ENCODE peak calls at places on chromosomes 13 and 19, in eight cellular contexts. B, C, W, S, T, R, Z and I are unnamed samples.

GRCh38 chr13:50527612-50528509 is 315.6 kb downstream of the DLEU7 start:
- DNase-seq in B (no peak), C (no peak), W (no peak), S (no peak), T (no peak), R (no peak), Z (no peak), I (no peak)

GRCh38 chr19:18233224-18233825 is 7.1 kb upstream of the PDE4C start:
- DNase-seq in B (peak; percentile 38), C (peak; percentile 45), W (no peak), S (no peak), T (peak; percentile 34), R (peak; percentile 93), Z (peak; percentile 83), I (no peak)

GRCh38 chr13:112744306-112745021 is 54.6 kb downstream of the ATP11A start:
- DNase-seq in B (no peak), C (no peak), W (no peak), S (no peak), T (no peak), R (no peak), Z (no peak), I (no peak)

GRCh38 chr13:70959376-70959775 is 851.1 kb upstream of the KLHL1 start:
- DNase-seq in B (no peak), C (no peak), W (no peak), S (no peak), T (no peak), R (no peak), Z (no peak), I (no peak)

GRCh38 chr19:31717316-31717715 is 368.1 kb upstream of the TSHZ3 start:
- DNase-seq in B (no peak), C (no peak), W (no peak), S (no peak), T (no peak), R (no peak), Z (no peak), I (no peak)

GRCh38 chr13:95793018-95793555 is 116.1 kb downstream of the DNAJC3 start:
- DNase-seq in B (no peak), C (no peak), W (no peak), S (no peak), T (no peak), R (no peak), Z (no peak), I (no peak)

GRCh38 chr13:107025991-107026390 is 458.1 kb upstream of the ARGLU1 start:
- DNase-seq in B (no peak), C (no peak), W (no peak), S (no peak), T (no peak), R (no peak), Z (no peak), I (peak; percentile 54)

GRCh38 chr13:34878354-34878753 is 63.7 kb upstream of the NBEA start:
- DNase-seq in B (no peak), C (no peak), W (no peak), S (no peak), T (peak; percentile 21), R (no peak), Z (no peak), I (no peak)

GRCh38 chr19:14368011-14368513 is 13.2 kb upstream of the ADGRE5 start:
- DNase-seq in B (no peak), C (no peak), W (no peak), S (no peak), T (no peak), R (no peak), Z (no peak), I (no peak)

GRCh38 chr13:90485441-90485840 is 862.0 kb upstream of the MIR17HG start:
- DNase-seq in B (no peak), C (no peak), W (no peak), S (no peak), T (no peak), R (no peak), Z (no peak), I (no peak)

GRCh38 chr19:46634045-46634655 is 1.9 kb downstream of the GNG8 start:
- DNase-seq in B (peak; percentile 97), C (peak; percentile 96), W (peak; percentile 96), S (peak; percentile 87), T (peak; percentile 75), R (peak; percentile 96), Z (peak; percentile 90), I (peak; percentile 91)

GRCh38 chr19:58577581-58578429 is 4.7 kb upstream of the MZF1 start:
- DNase-seq in B (no peak), C (no peak), W (peak; percentile 45), S (no peak), T (no peak), R (no peak), Z (no peak), I (no peak)

GRCh38 chr19:55550321-55550650 is 4.9 kb upstream of the SBK3 start:
- DNase-seq in B (no peak), C (no peak), W (no peak), S (no peak), T (no peak), R (peak; percentile 83), Z (no peak), I (no peak)

GRCh38 chr13:23898101-23898500 is 799 bp upstream of the C1QTNF9B start:
- DNase-seq in B (peak; percentile 19), C (no peak), W (peak; percentile 85), S (no peak), T (no peak), R (no peak), Z (no peak), I (no peak)

GRCh38 chr13:106286811-106287210 is 248.7 kb downstream of the EFNB2 start:
- DNase-seq in B (no peak), C (no peak), W (no peak), S (no peak), T (no peak), R (peak; percentile 44), Z (no peak), I (no peak)

GRCh38 chr13:30429235-30429634 is 6.9 kb downstream of the UBE2L5 start:
- DNase-seq in B (no peak), C (no peak), W (no peak), S (no peak), T (no peak), R (no peak), Z (no peak), I (no peak)

GRCh38 chr13:87779451-87779850 is 108.3 kb downstream of the SLITRK5 start:
- DNase-seq in B (no peak), C (no peak), W (no peak), S (no peak), T (no peak), R (no peak), Z (no peak), I (no peak)

GRCh38 chr13:87778128-87778527 is 107.0 kb downstream of the SLITRK5 start:
- DNase-seq in B (no peak), C (no peak), W (no peak), S (no peak), T (no peak), R (no peak), Z (no peak), I (no peak)

DNA sequence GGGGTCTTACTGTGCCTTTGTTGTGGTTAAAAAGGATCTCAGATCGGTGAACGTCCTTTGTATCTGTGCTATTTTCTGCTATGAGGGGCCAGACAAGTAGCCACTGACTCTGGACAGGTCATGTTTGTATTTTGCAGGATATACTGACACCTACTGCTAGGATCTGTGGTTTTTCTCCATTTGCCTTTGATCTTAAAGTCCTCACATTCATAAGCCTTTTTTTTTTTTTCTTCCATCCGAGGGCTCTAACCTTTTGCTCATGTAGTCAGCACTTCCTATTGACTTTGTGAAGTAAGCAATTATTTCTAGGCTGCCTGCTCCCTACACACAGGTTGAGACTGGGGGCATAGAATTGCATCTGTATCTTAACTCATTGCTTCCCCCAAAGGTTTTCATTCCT is 106.2 kb downstream of the SLITRK5 start:
- DNase-seq in B (no peak), C (no peak), W (no peak), S (no peak), T (no peak), R (peak; percentile 34), Z (no peak), I (no peak)
- TF ChIP-seq CTCF in B (no peak), C (no peak), W (no peak), S (no peak), T (no peak), R (peak; percentile 28), Z (no peak), I (no peak)

DNA sequence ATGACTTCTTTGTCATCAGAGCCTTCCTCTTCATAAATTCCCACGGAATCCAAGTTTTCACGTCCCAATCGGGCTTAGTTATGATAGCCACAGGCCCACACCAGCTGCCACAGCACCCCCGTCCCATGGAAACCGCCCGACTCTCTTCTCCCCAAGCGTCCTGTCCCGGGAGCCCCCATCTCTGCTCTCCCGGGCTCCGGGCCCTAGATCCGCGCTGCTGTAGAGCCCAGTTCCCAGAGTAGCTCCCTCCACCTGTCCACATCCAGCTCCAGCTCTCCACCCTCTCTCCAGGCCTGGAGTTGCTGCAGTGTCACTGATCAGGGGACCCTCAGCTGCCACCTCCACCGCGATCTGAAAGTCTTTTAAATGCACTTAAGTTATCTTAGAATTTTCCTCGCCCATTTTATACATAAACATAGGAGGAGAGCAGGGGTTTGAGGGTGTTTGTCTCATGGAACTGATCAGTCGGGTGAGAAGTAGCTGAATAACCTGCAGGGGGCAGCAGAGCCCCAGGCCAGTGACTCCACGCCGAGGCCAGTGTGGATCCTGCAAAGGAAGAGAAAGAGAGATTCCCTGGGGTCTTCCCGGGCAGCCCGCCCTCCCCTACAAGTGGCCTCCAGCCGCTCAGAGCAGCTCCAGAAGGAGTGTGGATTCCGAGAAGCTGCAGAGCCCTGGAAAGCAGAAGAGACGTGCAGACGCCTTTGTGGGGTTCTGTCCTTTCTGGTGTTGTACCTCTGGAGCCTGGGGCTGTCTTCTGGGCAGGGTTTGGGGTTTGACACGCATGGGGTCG is 1.1 kb upstream of the ZNF763 start:
- DNase-seq in B (peak; percentile 82), C (peak; percentile 76), W (peak; percentile 90), S (no peak), T (peak; percentile 25), R (peak; percentile 93), Z (peak; percentile 81), I (peak; percentile 51)
- TF ChIP-seq POLR2AphosphoS5 in B (no peak), C (no peak), W (no peak), S (no peak), T (no peak), R (no peak), Z (no peak), I (no peak)

GRCh38 chr19:2166741-2167738 is 3.3 kb downstream of the DOT1L start:
- DNase-seq in B (peak; percentile 82), C (peak; percentile 95), W (peak; percentile 95), S (no peak), T (peak; percentile 82), R (peak; percentile 45), Z (peak; percentile 89), I (peak; percentile 80)
- H3K4me1 ChIP-seq in B (peaks cover 77% of the 10 kb centered on the region), C (peaks cover 76% of the 10 kb centered on the region), W (no peaks in the 10 kb centered on the region), S (peaks cover 64% of the 10 kb centered on the region), T (peaks cover 39% of the 10 kb centered on the region), R (peaks cover 19% of the 10 kb centered on the region), Z (peaks cover 46% of the 10 kb centered on the region), I (peaks cover 28% of the 10 kb centered on the region)

DNA sequence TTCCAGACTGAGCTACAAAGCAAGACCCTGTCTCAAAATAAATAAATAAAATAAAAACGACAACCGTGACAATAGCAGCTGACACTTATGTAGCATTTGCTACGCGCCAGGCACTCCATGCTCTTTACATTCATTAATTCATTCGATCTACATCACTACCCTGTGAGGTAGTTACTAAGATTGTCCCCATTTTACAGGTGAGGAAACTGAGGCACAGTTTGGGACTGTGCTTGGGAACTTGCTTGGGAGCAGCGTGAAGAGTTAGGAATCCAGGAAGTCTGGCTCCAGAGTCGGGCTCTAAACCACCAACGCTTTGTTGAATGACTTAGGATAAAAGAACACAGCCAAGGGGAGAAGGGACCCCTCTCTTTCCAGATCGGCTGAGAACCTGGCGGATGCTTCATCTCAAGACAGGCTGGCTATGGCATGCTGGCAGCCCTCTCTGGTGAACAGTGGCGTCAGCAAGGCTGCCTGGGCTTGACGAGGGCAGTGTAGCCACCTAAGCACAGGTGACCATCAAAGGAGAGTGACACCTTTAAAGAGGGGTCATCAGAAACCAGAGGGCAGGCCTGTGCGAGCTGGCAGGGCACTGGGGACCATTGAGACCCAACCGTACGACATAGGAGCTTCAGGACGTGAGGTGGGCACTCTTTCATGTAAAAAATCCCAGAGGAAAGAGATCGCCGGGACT is 591 bp downstream of the DOHH start:
- DNase-seq in B (no peak), C (no peak), W (no peak), S (no peak), T (no peak), R (peak; percentile 42), Z (peak; percentile 40), I (no peak)
- TF ChIP-seq CTCF in B (no peak), C (no peak), W (no peak), S (no peak), T (no peak), R (no peak), Z (no peak), I (no peak)